ENCODE peak calls at places on chromosomes 1 and 21, in seven cellular contexts. One of them, this sample, is unnamed.

GRCh38 chr1:240445369-240445768 is 166.6 kb downstream of the GREM2 start:
- DNase-seq in NCI-H187: no peak
- DNase-seq in T-cell: no peak
- DNase-seq in activated naive CD4-positive, alpha-beta T cell: no peak
- DNase-seq in OCI-LY7: no peak
- DNase-seq in BE2C: no peak
- DNase-seq in NCI-H1417 treated with DMSO at 0.1 percent for 48 hours: no peak
- DNase-seq in this sample: no peak

GRCh38 chr1:104932030-104932915 is 1182.6 kb downstream of the AMY1C start:
- DNase-seq in activated naive CD4-positive, alpha-beta T cell: no peak
- DNase-seq in NCI-H187: no peak
- DNase-seq in T-cell: no peak
- DNase-seq in OCI-LY7: peak; percentile 88
- DNase-seq in NCI-H1417 treated with DMSO at 0.1 percent for 48 hours: no peak
- DNase-seq in BE2C: no peak
- DNase-seq in this sample: no peak

GRCh38 chr1:43781574-43781973 is 74.2 kb downstream of the ST3GAL3 start:
- DNase-seq in OCI-LY7: no peak
- DNase-seq in BE2C: no peak
- DNase-seq in NCI-H187: no peak
- DNase-seq in activated naive CD4-positive, alpha-beta T cell: no peak
- DNase-seq in T-cell: no peak
- DNase-seq in NCI-H1417 treated with DMSO at 0.1 percent for 48 hours: no peak
- DNase-seq in this sample: no peak

GRCh38 chr1:246159290-246160227 is 347.5 kb downstream of the SMYD3 start:
- DNase-seq in T-cell: no peak
- DNase-seq in activated naive CD4-positive, alpha-beta T cell: no peak
- DNase-seq in OCI-LY7: no peak
- DNase-seq in NCI-H1417 treated with DMSO at 0.1 percent for 48 hours: no peak
- DNase-seq in BE2C: no peak
- DNase-seq in NCI-H187: no peak
- DNase-seq in this sample: no peak

GRCh38 chr1:20339811-20340457 is 49.3 kb downstream of the VWA5B1 start:
- DNase-seq in OCI-LY7: no peak
- DNase-seq in activated naive CD4-positive, alpha-beta T cell: no peak
- DNase-seq in T-cell: no peak
- DNase-seq in BE2C: peak; percentile 15
- DNase-seq in NCI-H187: peak; percentile 22
- DNase-seq in NCI-H1417 treated with DMSO at 0.1 percent for 48 hours: no peak
- DNase-seq in this sample: no peak

GRCh38 chr1:43997295-43997694 is 5.9 kb downstream of the CCDC24 start:
- DNase-seq in T-cell: no peak
- DNase-seq in OCI-LY7: no peak
- DNase-seq in BE2C: no peak
- DNase-seq in NCI-H187: no peak
- DNase-seq in NCI-H1417 treated with DMSO at 0.1 percent for 48 hours: no peak
- DNase-seq in activated naive CD4-positive, alpha-beta T cell: no peak
- DNase-seq in this sample: no peak

GRCh38 chr1:212288614-212289013 is 3.4 kb downstream of the PPP2R5A start:
- DNase-seq in activated naive CD4-positive, alpha-beta T cell: no peak
- DNase-seq in OCI-LY7: no peak
- DNase-seq in NCI-H187: no peak
- DNase-seq in NCI-H1417 treated with DMSO at 0.1 percent for 48 hours: no peak
- DNase-seq in T-cell: no peak
- DNase-seq in BE2C: no peak
- DNase-seq in this sample: no peak

GRCh38 chr1:19559641-19560040 is 74.3 kb upstream of the CAPZB start:
- DNase-seq in OCI-LY7: no peak
- DNase-seq in NCI-H187: no peak
- DNase-seq in NCI-H1417 treated with DMSO at 0.1 percent for 48 hours: no peak
- DNase-seq in activated naive CD4-positive, alpha-beta T cell: no peak
- DNase-seq in BE2C: no peak
- DNase-seq in T-cell: no peak
- DNase-seq in this sample: no peak

GRCh38 chr1:49050041-49050440 is 273.4 kb upstream of the BEND5 start:
- DNase-seq in OCI-LY7: no peak
- DNase-seq in NCI-H1417 treated with DMSO at 0.1 percent for 48 hours: no peak
- DNase-seq in T-cell: no peak
- DNase-seq in NCI-H187: no peak
- DNase-seq in BE2C: no peak
- DNase-seq in activated naive CD4-positive, alpha-beta T cell: no peak
- DNase-seq in this sample: no peak

GRCh38 chr1:57637155-57637554 is 213.3 kb upstream of the DAB1 start:
- DNase-seq in T-cell: no peak
- DNase-seq in activated naive CD4-positive, alpha-beta T cell: no peak
- DNase-seq in NCI-H187: no peak
- DNase-seq in BE2C: no peak
- DNase-seq in NCI-H1417 treated with DMSO at 0.1 percent for 48 hours: no peak
- DNase-seq in OCI-LY7: no peak
- DNase-seq in this sample: no peak

GRCh38 chr1:184019506-184019905 is 18.0 kb downstream of the COLGALT2 start:
- DNase-seq in BE2C: no peak
- DNase-seq in activated naive CD4-positive, alpha-beta T cell: no peak
- DNase-seq in OCI-LY7: no peak
- DNase-seq in NCI-H187: no peak
- DNase-seq in NCI-H1417 treated with DMSO at 0.1 percent for 48 hours: no peak
- DNase-seq in T-cell: no peak
- DNase-seq in this sample: no peak

GRCh38 chr1:233668146-233668724 is 54.3 kb downstream of the KCNK1 start:
- DNase-seq in activated naive CD4-positive, alpha-beta T cell: no peak
- DNase-seq in T-cell: no peak
- DNase-seq in OCI-LY7: no peak
- DNase-seq in NCI-H1417 treated with DMSO at 0.1 percent for 48 hours: no peak
- DNase-seq in NCI-H187: no peak
- DNase-seq in BE2C: no peak
- DNase-seq in this sample: no peak

GRCh38 chr1:65170511-65171142 is 22.6 kb downstream of the AK4 start:
- DNase-seq in BE2C: no peak
- DNase-seq in T-cell: no peak
- DNase-seq in NCI-H1417 treated with DMSO at 0.1 percent for 48 hours: no peak
- DNase-seq in NCI-H187: no peak
- DNase-seq in activated naive CD4-positive, alpha-beta T cell: no peak
- DNase-seq in OCI-LY7: no peak
- DNase-seq in this sample: peak; percentile 48

GRCh38 chr1:107935396-107936064 is 29.4 kb downstream of the VAV3 start:
- DNase-seq in OCI-LY7: peak; percentile 70
- DNase-seq in T-cell: no peak
- DNase-seq in activated naive CD4-positive, alpha-beta T cell: no peak
- DNase-seq in NCI-H187: no peak
- DNase-seq in NCI-H1417 treated with DMSO at 0.1 percent for 48 hours: no peak
- DNase-seq in BE2C: no peak
- DNase-seq in this sample: no peak

GRCh38 chr21:44866780-44867179 is 6.7 kb downstream of the PTTG1IP start:
- DNase-seq in NCI-H1417 treated with DMSO at 0.1 percent for 48 hours: no peak
- DNase-seq in OCI-LY7: no peak
- DNase-seq in activated naive CD4-positive, alpha-beta T cell: no peak
- DNase-seq in T-cell: no peak
- DNase-seq in BE2C: no peak
- DNase-seq in NCI-H187: no peak
- DNase-seq in this sample: no peak

GRCh38 chr1:53294557-53294956 is 33.3 kb downstream of the LRP8 start:
- DNase-seq in NCI-H187: no peak
- DNase-seq in NCI-H1417 treated with DMSO at 0.1 percent for 48 hours: no peak
- DNase-seq in BE2C: no peak
- DNase-seq in OCI-LY7: no peak
- DNase-seq in activated naive CD4-positive, alpha-beta T cell: no peak
- DNase-seq in T-cell: no peak
- DNase-seq in this sample: no peak

GRCh38 chr1:6515771-6516170 is 24.3 kb upstream of the PLEKHG5 start:
- DNase-seq in NCI-H187: no peak
- DNase-seq in NCI-H1417 treated with DMSO at 0.1 percent for 48 hours: no peak
- DNase-seq in activated naive CD4-positive, alpha-beta T cell: no peak
- DNase-seq in BE2C: no peak
- DNase-seq in OCI-LY7: no peak
- DNase-seq in T-cell: no peak
- DNase-seq in this sample: no peak

GRCh38 chr1:211581521-211581920 is 2.6 kb upstream of the SLC30A1 start:
- DNase-seq in OCI-LY7: no peak
- DNase-seq in BE2C: no peak
- DNase-seq in T-cell: no peak
- DNase-seq in NCI-H187: no peak
- DNase-seq in activated naive CD4-positive, alpha-beta T cell: no peak
- DNase-seq in NCI-H1417 treated with DMSO at 0.1 percent for 48 hours: no peak
- DNase-seq in this sample: no peak

GRCh38 chr1:233518344-233518743 is 95.6 kb upstream of the KCNK1 start:
- DNase-seq in NCI-H1417 treated with DMSO at 0.1 percent for 48 hours: no peak
- DNase-seq in OCI-LY7: peak; percentile 17
- DNase-seq in activated naive CD4-positive, alpha-beta T cell: no peak
- DNase-seq in NCI-H187: no peak
- DNase-seq in T-cell: no peak
- DNase-seq in BE2C: peak; percentile 20
- DNase-seq in this sample: peak; percentile 25

GRCh38 chr1:22712502-22713271 is 2.0 kb downstream of the EPHB2 start:
- DNase-seq in BE2C: no peak
- DNase-seq in OCI-LY7: no peak
- DNase-seq in activated naive CD4-positive, alpha-beta T cell: no peak
- DNase-seq in NCI-H187: no peak
- DNase-seq in NCI-H1417 treated with DMSO at 0.1 percent for 48 hours: no peak
- DNase-seq in T-cell: no peak
- DNase-seq in this sample: no peak

GRCh38 chr1:171310661-171311087 is 3.3 kb upstream of the FMO4 start:
- DNase-seq in NCI-H1417 treated with DMSO at 0.1 percent for 48 hours: no peak
- DNase-seq in OCI-LY7: no peak
- DNase-seq in BE2C: no peak
- DNase-seq in activated naive CD4-positive, alpha-beta T cell: no peak
- DNase-seq in NCI-H187: no peak
- DNase-seq in T-cell: no peak
- DNase-seq in this sample: no peak

GRCh38 chr21:41749286-41749685 is 17.6 kb downstream of the RIPK4 start:
- DNase-seq in T-cell: no peak
- DNase-seq in BE2C: no peak
- DNase-seq in NCI-H1417 treated with DMSO at 0.1 percent for 48 hours: no peak
- DNase-seq in OCI-LY7: no peak
- DNase-seq in activated naive CD4-positive, alpha-beta T cell: no peak
- DNase-seq in NCI-H187: no peak
- DNase-seq in this sample: no peak

This sample was measured in PC-9.